ENCODE peak calls at places on chromosomes 1 and 21, in four cellular contexts. E is mesendoderm, Y is IMR-90, A is H1. G is an unnamed sample.

GRCh38 chr1:90487040-90487439 is 230.1 kb downstream of the BARHL2 start:
- DNase-seq in Y (no peak), E (no peak), A (no peak), G (no peak)

GRCh38 chr1:9826616-9827015 is 2.9 kb upstream of the CLSTN1 start:
- DNase-seq in A (no peak), E (no peak), Y (no peak), G (no peak)

GRCh38 chr1:203640117-203640516 is 13.5 kb downstream of the ATP2B4 start:
- DNase-seq in E (no peak), Y (no peak), A (no peak), G (no peak)

GRCh38 chr21:42547001-42547905 is 33.6 kb downstream of the SLC37A1 start:
- DNase-seq in E (no peak), A (no peak), Y (no peak), G (no peak)

GRCh38 chr21:17828223-17828622 is 9.1 kb upstream of the C21orf91 start:
- DNase-seq in E (no peak), A (no peak), Y (peak), G (no peak)

GRCh38 chr1:223393275-223394214 is at the start of gene CCDC185:
- DNase-seq in Y (no peak), E (no peak), A (peak), G (no peak)

GRCh38 chr1:167516404-167517388 is 1.6 kb downstream of the CD247 start:
- DNase-seq in E (no peak), A (peak), Y (no peak), G (no peak)

GRCh38 chr1:216926681-216927080 is 203.5 kb upstream of the ESRRG start:
- DNase-seq in Y (no peak), A (no peak), E (peak), G (peak)

GRCh38 chr1:182303778-182304177 is 87.8 kb downstream of the GLUL start:
- DNase-seq in A (no peak), Y (no peak), E (no peak), G (no peak)

GRCh38 chr1:19329188-19329587 is 17.1 kb downstream of the SLC66A1 start:
- DNase-seq in E (no peak), A (no peak), Y (no peak), G (no peak)

GRCh38 chr1:74571493-74571800 is 59.0 kb upstream of the LRRC53 start:
- DNase-seq in E (no peak), A (no peak), Y (no peak), G (no peak)

GRCh38 chr1:9960011-9960410 is 16.7 kb downstream of the NMNAT1 start:
- DNase-seq in E (no peak), Y (no peak), A (no peak), G (no peak)

GRCh38 chr1:145695781-145696629 is 11.2 kb downstream of the PDZK1 start:
- DNase-seq in E (no peak), Y (no peak), A (no peak), G (no peak)

GRCh38 chr1:237411621-237412020 is 369.6 kb downstream of the RYR2 start:
- DNase-seq in Y (no peak), A (no peak), E (peak), G (no peak)

GRCh38 chr1:239723821-239724367 is 337.5 kb downstream of the CHRM3 start:
- DNase-seq in A (no peak), Y (no peak), E (no peak), G (no peak)

GRCh38 chr1:8880068-8880676 is 1.7 kb upstream of the ENO1 start:
- DNase-seq in Y (peak), E (peak), A (no peak), G (peak)

GRCh38 chr1:172832332-172832731 is 173.4 kb downstream of the FASLG start:
- DNase-seq in A (no peak), E (no peak), Y (no peak), G (no peak)

GRCh38 chr1:205920159-205920558 is 23.1 kb downstream of the SLC26A9 start:
- DNase-seq in A (no peak), E (no peak), Y (peak), G (peak)

GRCh38 chr1:17301767-17302166 is 6.2 kb upstream of the PADI4 start:
- DNase-seq in Y (no peak), E (no peak), A (no peak), G (no peak)

GRCh38 chr1:230145953-230146476 is 79.0 kb downstream of the GALNT2 start:
- DNase-seq in Y (no peak), A (no peak), E (no peak), G (no peak)

GRCh38 chr1:59526240-59526639 is 229.3 kb downstream of the FGGY start:
- DNase-seq in A (no peak), Y (peak), E (no peak), G (no peak)

GRCh38 chr21:31580866-31581276 is 78.6 kb upstream of the SOD1 start:
- DNase-seq in E (peak), Y (peak), A (peak), G (peak)

GRCh38 chr1:51840182-51840581 is 38.3 kb downstream of the NRDC start:
- DNase-seq in Y (no peak), E (no peak), A (no peak), G (no peak)

GRCh38 chr1:232687304-232687703 is 57.4 kb upstream of the SIPA1L2 start:
- DNase-seq in E (no peak), A (no peak), Y (no peak), G (no peak)

GRCh38 chr1:21368514-21369289 is 71.2 kb upstream of the NBPF3 start:
- DNase-seq in E (peak), Y (peak), A (peak), G (peak)

GRCh38 chr21:16419188-16419874 is 689.5 kb downstream of the USP25 start:
- DNase-seq in A (no peak), E (peak), Y (peak), G (no peak)

GRCh38 chr21:38950388-38951094 is 144.8 kb downstream of the ETS2 start:
- DNase-seq in E (no peak), Y (peak), A (no peak), G (no peak)

GRCh38 chr1:181190362-181191035 is 102.0 kb downstream of the IER5 start:
- DNase-seq in Y (no peak), A (no peak), E (peak), G (no peak)

GRCh38 chr1:2045468-2046224 is 4.6 kb upstream of the PRKCZ start:
- DNase-seq in A (no peak), Y (peak), E (no peak), G (no peak)

GRCh38 chr1:212234431-212235298 is 50.5 kb upstream of the PPP2R5A start:
- DNase-seq in A (no peak), E (no peak), Y (peak), G (no peak)

GRCh38 chr1:234611799-234612351 is 1.9 kb upstream of the IRF2BP2 start:
- DNase-seq in E (no peak), A (no peak), Y (no peak), G (peak)

GRCh38 chr1:151820940-151821339 is 10.7 kb downstream of the RORC start:
- DNase-seq in A (no peak), E (no peak), Y (no peak), G (no peak)

GRCh38 chr1:80657048-80657653 is 1143.6 kb upstream of the ADGRL2 start:
- DNase-seq in A (no peak), E (no peak), Y (no peak), G (no peak)

GRCh38 chr1:173708787-173709186 is 6.0 kb upstream of the KLHL20 start:
- DNase-seq in Y (no peak), E (no peak), A (no peak), G (no peak)

GRCh38 chr1:64759968-64760367 is 15.1 kb downstream of the RAVER2 start:
- DNase-seq in E (no peak), Y (no peak), A (no peak), G (no peak)

DNA sequence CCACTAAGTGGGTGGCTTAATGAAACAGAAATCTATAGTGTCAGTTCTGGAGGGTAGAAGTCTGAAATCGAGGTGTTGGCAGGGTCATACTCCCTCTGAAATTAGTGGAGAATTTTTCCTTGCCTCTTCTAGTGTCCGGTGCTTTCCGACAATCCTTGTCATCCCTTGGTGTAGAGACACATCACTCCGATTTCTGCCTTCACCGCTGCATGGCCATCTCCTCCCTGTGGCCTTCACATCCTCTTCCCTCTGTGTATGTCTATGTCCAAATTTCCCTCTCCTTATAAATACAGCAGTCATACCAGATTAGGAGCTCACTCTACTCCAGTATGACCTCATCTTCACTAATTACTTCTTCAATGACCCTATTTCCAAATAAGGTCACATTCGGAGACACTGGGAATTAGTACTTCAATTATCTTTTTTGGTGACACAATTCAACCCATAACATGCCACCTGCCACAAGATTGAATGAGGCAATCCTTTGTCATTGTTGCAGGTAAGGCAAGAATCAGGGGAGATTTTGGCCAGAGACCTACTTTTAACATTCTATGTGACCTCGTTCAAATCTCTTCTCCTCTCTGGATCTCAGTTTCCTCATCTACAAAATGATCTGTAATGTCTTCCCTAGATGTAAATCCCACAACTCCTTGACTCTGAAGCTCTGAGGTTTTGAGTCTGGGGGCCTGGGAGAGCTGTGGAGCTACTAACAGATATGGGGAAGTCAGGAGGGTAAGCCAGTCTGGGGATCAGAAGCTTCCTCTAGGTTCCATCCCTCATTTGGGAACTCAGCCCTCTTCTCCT is 16.1 kb downstream of the NAV1 start:
- DNase-seq in A (no peak), E (no peak), Y (no peak), G (no peak)
- H3K4me2 ChIP-seq in A (no peak), E (no peak), Y (no peak), G (no peak)

GRCh38 chr1:61638296-61638695 is 86.6 kb downstream of the TM2D1 start:
- DNase-seq in A (no peak), Y (no peak), E (no peak), G (no peak)

GRCh38 chr1:61636814-61637213 is 88.1 kb downstream of the TM2D1 start:
- DNase-seq in A (no peak), E (no peak), Y (no peak), G (no peak)

GRCh38 chr1:61636392-61636791 is 88.5 kb downstream of the TM2D1 start:
- DNase-seq in Y (no peak), E (no peak), A (no peak), G (no peak)

GRCh38 chr1:61639218-61639617 is 85.7 kb downstream of the TM2D1 start:
- DNase-seq in A (no peak), E (no peak), Y (no peak), G (no peak)

GRCh38 chr1:61637470-61637869 is 87.5 kb downstream of the TM2D1 start:
- DNase-seq in Y (no peak), A (no peak), E (no peak), G (no peak)
- H3K27ac ChIP-seq in Y (no peak), A (no peak), E (no peak), G (no peak)

GRCh38 chr1:158652721-158653334 is 33.7 kb downstream of the SPTA1 start:
- DNase-seq in Y (no peak), A (no peak), E (no peak), G (no peak)
- H3K56ac ChIP-seq in Y (no peak), A (no peak), E (no peak), G (no peak)

GRCh38 chr1:154191990-154192450 is at the start of gene TPM3:
- DNase-seq in Y (no peak), E (peak), A (no peak), G (no peak)
- H3K4me2 ChIP-seq in Y (no peak), E (no peak), A (no peak), G (no peak)

GRCh38 chr1:201493757-201494617 is 12.9 kb downstream of the CSRP1 start:
- DNase-seq in Y (peak), A (no peak), E (no peak), G (no peak)
- H3K27ac ChIP-seq in Y (peak), A (no peak), E (no peak), G (no peak)

DNA sequence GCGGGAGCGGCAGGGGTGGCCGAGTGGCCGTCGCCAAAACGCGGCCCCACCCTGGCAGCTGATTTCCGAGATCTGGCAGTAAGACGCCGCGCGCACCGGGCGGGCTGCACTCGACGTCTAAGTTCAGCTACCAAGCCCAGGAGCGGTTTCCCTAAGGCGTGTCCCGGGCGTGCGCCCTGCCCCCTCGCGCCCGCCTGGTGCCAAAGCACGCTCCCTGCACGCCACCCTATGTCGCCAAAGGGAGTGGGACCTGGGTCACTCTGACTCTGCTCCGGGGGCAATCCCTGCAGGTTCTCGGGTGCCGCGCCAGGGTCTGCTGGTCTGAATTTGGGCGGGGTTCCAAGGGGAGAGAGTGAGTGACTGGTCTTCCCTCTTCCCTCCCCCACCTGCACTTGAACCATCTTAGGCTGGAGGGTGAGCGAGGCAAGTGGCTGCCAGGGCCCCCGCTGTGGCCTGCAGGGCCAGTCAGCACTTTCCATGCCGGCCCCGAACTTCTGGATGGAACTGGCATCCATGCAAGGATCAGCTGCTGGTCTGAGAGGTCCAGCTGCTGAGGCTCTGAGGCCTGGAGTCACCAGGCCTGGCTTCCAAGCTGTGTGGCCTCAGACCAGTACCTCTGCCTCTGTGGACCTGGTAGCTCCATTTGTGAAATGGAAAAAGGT is at the start of gene LRRC38:
- DNase-seq in Y (no peak), A (peak), E (peak), G (peak)
- H3K56ac ChIP-seq in Y (no peak), A (no peak), E (peak), G (no peak)

DNA sequence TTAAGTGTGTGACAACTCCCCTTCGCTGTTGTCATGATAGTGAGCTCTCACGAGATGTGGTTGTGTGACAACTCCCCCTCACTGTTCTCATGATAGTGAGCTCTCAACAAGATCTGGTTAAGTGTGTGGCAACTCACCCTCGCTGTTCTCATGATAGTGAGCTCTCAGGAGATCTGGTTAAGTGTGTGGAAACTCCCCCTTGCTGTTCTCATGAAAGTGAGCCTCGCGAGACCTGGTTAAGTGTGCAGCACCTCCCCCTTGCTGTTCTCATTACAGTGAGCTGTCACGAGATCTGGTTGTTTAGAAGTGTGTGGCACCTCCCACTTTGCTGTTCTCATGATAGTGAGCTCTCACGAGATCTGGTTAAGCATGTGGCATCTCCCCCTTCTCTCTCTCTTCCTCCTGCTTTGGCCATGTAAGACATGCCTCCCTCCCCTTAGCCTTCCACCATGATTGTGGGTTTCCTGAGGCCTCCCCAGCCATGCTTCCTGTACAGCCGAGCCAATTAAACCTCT is 25.1 kb upstream of the LSS start:
- DNase-seq in A (no peak), Y (peak), E (peak), G (no peak)
- H3K4me2 ChIP-seq in A (no peak), Y (no peak), E (no peak), G (no peak)

GRCh38 chr21:33357177-33357576 is 32.4 kb downstream of the IFNAR1 start:
- DNase-seq in A (no peak), Y (no peak), E (no peak), G (no peak)

GRCh38 chr21:33355355-33355754 is 30.6 kb downstream of the IFNAR1 start:
- DNase-seq in Y (no peak), A (no peak), E (no peak), G (no peak)

GRCh38 chr21:33359446-33359845 is 34.7 kb downstream of the IFNAR1 start:
- DNase-seq in A (no peak), Y (no peak), E (no peak), G (no peak)

GRCh38 chr21:33360281-33360680 is 35.5 kb downstream of the IFNAR1 start:
- DNase-seq in Y (peak), A (no peak), E (no peak), G (no peak)

DNA sequence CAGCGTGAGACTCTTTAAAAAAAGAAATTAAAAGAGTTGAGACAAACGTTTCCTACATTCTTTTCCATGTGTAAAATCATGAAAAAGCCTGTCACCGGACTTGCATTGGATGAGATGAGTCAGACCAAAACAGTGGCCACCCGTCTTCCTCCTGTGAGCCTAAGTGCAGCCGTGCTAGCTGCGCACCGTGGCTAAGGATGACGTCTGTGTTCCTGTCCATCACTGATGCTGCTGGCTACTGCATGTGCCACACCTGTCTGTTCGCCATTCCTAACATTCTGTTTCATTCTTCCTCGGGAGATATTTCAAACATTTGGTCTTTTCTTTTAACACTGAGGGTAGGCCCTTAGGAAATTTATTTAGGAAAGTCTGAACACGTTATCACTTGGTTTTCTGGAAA is 31.2 kb downstream of the IFNAR1 start:
- DNase-seq in A (no peak), Y (no peak), E (no peak), G (no peak)
- H3K27ac ChIP-seq in A (no peak), Y (no peak), E (no peak), G (no peak)

DNA sequence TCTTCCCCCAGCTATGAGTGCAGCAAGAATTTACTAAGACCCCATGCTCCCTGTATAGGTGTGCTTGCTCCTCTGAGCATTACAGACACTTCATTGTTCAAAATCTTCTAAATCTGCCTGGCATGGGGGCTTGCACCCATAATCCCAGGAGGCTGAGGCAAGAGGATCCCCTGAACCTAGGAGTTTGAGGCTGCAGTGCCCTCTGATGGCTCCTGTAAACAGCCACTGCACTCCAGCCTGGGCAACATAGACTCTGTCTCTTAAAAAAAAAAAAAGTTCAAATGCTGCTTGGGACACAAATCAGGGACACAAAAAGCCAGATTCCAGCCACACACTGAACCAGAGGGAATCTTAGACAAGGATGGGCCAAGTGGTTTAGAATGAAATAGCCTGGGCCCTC is 3.4 kb upstream of the ACOT7 start:
- DNase-seq in E (no peak), A (no peak), Y (no peak), G (no peak)
- H3K56ac ChIP-seq in E (no peak), A (no peak), Y (no peak), G (no peak)

GRCh38 chr1:94142022-94142421 is 21.1 kb upstream of the ABCA4 start:
- DNase-seq in A (no peak), E (no peak), Y (peak), G (no peak)
- H3K4me2 ChIP-seq in A (no peak), E (no peak), Y (no peak), G (no peak)